ENCODE peak calls at places on chromosomes 11 and 22, in four cellular contexts. F is astrocyte of the spinal cord; M is glutamatergic neuron; G is CD8-positive, alpha-beta T cell. X is an unnamed sample.

GRCh38 chr11:32658639-32659406 is 75.2 kb downstream of the EIF3M start:
- DNase-seq in G (no peak), F (peak; percentile 41), M (no peak), X (no peak)

GRCh38 chr11:32562839-32563599 is 20.6 kb upstream of the EIF3M start:
- DNase-seq in G (no peak), M (no peak), F (no peak), X (no peak)

GRCh38 chr22:43829904-43830851 is 18.1 kb upstream of the EFCAB6 start:
- DNase-seq in G (no peak), F (peak; percentile 16), M (peak; percentile 73), X (no peak)

GRCh38 chr11:86081465-86081864 is 12.6 kb upstream of the PICALM start:
- DNase-seq in M (no peak), F (no peak), G (no peak), X (no peak)

GRCh38 chr11:59754494-59754858 is 700 bp upstream of the STX3 start:
- DNase-seq in M (no peak), F (peak; percentile 29), G (peak; percentile 26), X (no peak)

GRCh38 chr11:28808771-28809170 is 700.6 kb downstream of the METTL15 start:
- DNase-seq in M (no peak), F (no peak), G (no peak), X (no peak)

GRCh38 chr11:105609341-105609781 is 512 bp upstream of the GRIA4 start:
- DNase-seq in M (peak; percentile 40), G (no peak), F (peak; percentile 25), X (peak; percentile 16)

GRCh38 chr11:91742155-91742554 is 482.5 kb upstream of the FAT3 start:
- DNase-seq in G (no peak), F (no peak), M (no peak), X (no peak)

GRCh38 chr22:40679964-40680818 is 907 bp downstream of the MCHR1 start:
- DNase-seq in M (no peak), G (no peak), F (no peak), X (no peak)

GRCh38 chr22:50720861-50721844 is 16.9 kb upstream of the ACR start:
- DNase-seq in M (no peak), F (no peak), G (no peak), X (no peak)

GRCh38 chr11:86906198-86906597 is 49.0 kb downstream of the FZD4 start:
- DNase-seq in G (no peak), M (no peak), F (no peak), X (no peak)

GRCh38 chr11:65452806-65453490 is 30.4 kb downstream of the NEAT1 start:
- DNase-seq in M (no peak), G (no peak), F (peak; percentile 69), X (no peak)

GRCh38 chr11:35337136-35337918 is 82.0 kb downstream of the SLC1A2 start:
- DNase-seq in M (no peak), F (peak; percentile 98), G (no peak), X (no peak)

GRCh38 chr11:109039611-109040010 is 374.7 kb downstream of the DDX10 start:
- DNase-seq in M (no peak), G (no peak), F (no peak), X (no peak)

GRCh38 chr22:30752771-30753170 is 58.1 kb downstream of the OSBP2 start:
- DNase-seq in G (no peak), M (no peak), F (no peak), X (no peak)

GRCh38 chr11:11849127-11849746 is 7.5 kb downstream of the USP47 start:
- DNase-seq in G (peak; percentile 67), M (peak; percentile 46), F (peak; percentile 58), X (peak; percentile 24)

GRCh38 chr22:33073989-33074391 is 15.8 kb upstream of the SYN3 start:
- DNase-seq in G (no peak), M (no peak), F (no peak), X (no peak)

GRCh38 chr11:105786766-105787165 is 176.9 kb downstream of the GRIA4 start:
- DNase-seq in G (no peak), F (no peak), M (no peak), X (no peak)

GRCh38 chr11:35065566-35065965 is 73.4 kb upstream of the CD44 start:
- DNase-seq in M (no peak), G (no peak), F (no peak), X (no peak)

DNA sequence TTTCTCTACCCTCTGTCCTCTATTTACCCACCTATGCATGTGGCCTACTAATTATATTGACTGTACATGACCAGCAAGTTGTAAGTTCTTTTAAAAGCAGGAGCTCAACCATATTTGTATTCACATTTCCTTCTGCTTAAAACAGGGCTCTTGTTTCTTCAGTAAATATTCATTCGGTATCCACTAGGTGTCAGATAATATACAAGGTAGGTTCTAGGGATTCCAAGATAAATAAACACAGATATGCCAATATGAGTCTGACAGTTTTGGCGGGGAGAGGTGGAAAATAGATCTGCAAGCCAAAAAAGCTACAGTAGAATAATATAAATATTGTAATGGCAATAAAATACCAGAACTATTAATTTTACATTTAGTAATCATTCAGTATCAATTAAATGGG is 15.3 kb upstream of the RAB30 start:
- DNase-seq in M (no peak), G (no peak), F (peak; percentile 6), X (no peak)
- TF ChIP-seq CTCF in M (no peak), G (no peak), F (no peak), X (peak; percentile 46)

DNA sequence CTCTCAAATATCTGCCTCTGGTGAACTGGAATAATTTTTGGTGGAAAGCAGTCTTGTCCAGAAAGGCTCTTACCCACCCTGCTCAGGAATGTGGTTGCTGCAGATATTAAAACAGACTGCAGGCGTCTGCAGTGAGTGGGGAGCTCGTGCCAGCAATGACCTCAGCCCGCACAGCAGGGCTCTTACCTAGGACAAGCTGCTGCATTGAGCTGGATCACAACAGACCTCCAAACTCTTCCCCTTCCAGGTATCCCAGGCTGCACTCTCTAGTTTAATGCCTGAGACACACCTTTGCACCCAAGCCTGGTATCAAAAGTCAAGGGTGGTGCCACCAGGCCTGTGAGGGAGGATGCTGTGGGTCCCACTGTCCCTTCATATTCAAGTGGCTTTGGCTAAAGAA is 69.7 kb upstream of the CDON start:
- DNase-seq in F (peak; percentile 41), G (no peak), M (no peak), X (no peak)
- TF ChIP-seq CTCF in F (no peak), G (no peak), M (no peak), X (peak; percentile 28)

DNA sequence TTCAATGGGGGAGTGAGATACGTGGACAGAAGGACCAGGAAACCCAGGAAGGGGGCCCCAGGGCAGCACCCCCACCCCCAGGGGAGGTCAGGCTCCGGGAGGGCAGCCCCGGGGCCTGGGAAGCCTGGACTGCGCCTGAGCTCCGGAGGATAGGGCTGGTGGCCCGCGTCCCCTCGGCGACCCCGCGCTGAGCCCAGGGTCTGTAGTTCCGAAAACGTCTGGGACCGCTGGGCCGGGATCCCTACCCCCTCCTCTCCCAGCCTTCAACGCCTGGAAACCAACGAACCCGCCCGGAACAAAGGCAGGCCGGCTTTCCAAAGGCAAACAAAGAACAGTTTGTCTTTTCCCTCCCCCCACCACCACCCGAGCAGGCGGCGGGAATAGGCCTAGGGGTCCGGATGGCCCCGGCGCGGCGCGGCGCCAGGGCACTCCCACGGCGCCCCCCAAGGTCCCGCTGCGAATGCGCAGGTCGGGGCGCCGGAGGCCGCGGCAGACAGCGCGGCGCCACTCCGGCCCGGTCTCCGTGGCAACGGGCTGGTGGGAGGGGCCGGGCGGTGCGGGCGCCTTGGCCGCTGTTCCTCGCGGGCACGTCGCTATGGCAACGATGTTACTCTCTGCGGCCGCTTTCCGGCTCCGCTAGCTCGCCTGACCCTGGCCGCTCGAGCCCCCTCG is 58.5 kb downstream of the IGLL1 start:
- DNase-seq in G (peak; percentile 53), M (peak; percentile 98), F (peak; percentile 93), X (peak; percentile 93)
- TF ChIP-seq CTCF in G (no peak), M (peak; percentile 15), F (no peak), X (peak; percentile 31)

DNA sequence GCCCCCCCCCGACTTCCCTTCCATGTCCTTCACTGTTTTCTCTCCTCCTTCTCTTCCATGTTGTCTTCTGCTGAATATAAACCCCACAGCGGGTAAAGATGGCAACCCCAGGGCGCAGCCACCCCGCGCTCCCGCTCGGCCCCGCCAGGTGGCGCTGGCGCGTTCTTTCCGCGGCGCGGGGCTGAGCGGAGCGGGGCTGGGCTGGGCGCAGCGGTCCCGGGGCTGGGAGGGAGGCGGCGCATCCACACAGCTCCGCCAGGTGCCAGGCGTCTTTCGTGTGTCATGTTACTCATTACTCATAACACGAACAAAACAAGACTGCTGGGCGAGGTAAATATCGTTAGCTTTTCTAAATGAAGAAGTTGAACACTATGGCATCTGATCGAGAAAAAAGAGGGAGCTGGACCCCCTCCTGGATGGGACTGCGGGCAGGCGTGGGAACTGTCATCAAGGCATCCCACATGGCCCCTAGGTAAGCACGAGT is 321.2 kb downstream of the NTM start:
- DNase-seq in F (no peak), M (peak; percentile 77), G (no peak), X (peak; percentile 66)
- TF ChIP-seq CTCF in F (peak; percentile 70), M (peak; percentile 94), G (no peak), X (peak; percentile 81)

DNA sequence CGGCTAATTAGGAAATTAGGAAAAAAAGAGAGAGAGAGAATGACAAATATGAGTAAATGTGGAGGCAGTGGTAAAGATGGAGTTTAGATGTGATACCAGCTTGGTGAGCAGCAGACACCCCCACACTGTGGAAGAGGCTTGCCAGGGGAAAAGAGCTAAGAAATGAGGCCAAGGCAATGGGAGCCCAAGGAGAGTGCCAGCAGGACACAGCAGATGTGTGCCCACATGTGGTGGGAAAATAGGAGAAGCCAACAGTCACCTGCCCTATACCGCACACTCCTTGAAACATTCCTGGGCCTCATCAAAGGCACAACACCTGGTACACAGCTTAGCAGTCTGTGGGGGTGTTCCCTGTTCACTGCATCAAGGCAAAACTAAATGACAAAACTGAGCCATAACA is 104.9 kb downstream of the FAM76B start:
- DNase-seq in G (no peak), M (no peak), F (no peak), X (no peak)
- TF ChIP-seq CTCF in G (no peak), M (no peak), F (no peak), X (no peak)

GRCh38 chr11:56491270-56491669 is at the start of gene OR5M8:
- DNase-seq in G (no peak), M (no peak), F (no peak), X (no peak)
- TF ChIP-seq CTCF in G (no peak), M (no peak), F (no peak), X (no peak)